ENCODE peak calls at places on chromosomes 13 and 19, in nine cellular contexts. O is BE2C, F is progenitor cell of endocrine pancreas, I is heart right ventricle, R is GM12865, A is cardiac fibroblast, K is neural crest cell, U is nephron progenitor cell, N is WTC11. E is an unnamed sample.

GRCh38 chr13:111489301-111489700 is 168.9 kb downstream of the TEX29 start:
- DNase-seq in R (no peak), A (no peak), U (no peak), N (no peak), K (no peak), F (no peak), O (no peak), I (no peak), E (no peak)

GRCh38 chr19:58034476-58034790 is 608 bp downstream of the ZSCAN1 start:
- DNase-seq in U (no peak), F (no peak), R (no peak), O (no peak), A (no peak), N (peak), K (no peak), I (no peak), E (no peak)

GRCh38 chr19:33192010-33192409 is 2.1 kb upstream of the LRP3 start:
- DNase-seq in U (peak), F (no peak), I (no peak), O (no peak), N (peak), A (no peak), R (no peak), K (no peak), E (no peak)

GRCh38 chr13:45439781-45440462 is 21.7 kb upstream of the SLC25A30 start:
- DNase-seq in U (no peak), A (peak), R (no peak), O (no peak), F (no peak), N (no peak), K (no peak), I (no peak), E (no peak)

GRCh38 chr13:78732445-78733017 is 73.6 kb upstream of the OBI1 start:
- DNase-seq in K (no peak), O (no peak), F (no peak), I (no peak), R (no peak), U (no peak), A (no peak), N (no peak), E (no peak)

GRCh38 chr13:114130708-114131580 is 1.5 kb downstream of the RASA3 start:
- DNase-seq in R (peak), U (peak), I (peak), N (no peak), O (peak), K (no peak), A (peak), F (no peak), E (peak)

GRCh38 chr13:110600261-110600819 is 15.0 kb upstream of the NAXD start:
- DNase-seq in F (no peak), O (no peak), A (no peak), N (no peak), U (no peak), I (no peak), R (no peak), K (no peak), E (no peak)

GRCh38 chr19:44809856-44810554 is 1.1 kb downstream of the BCAM start:
- DNase-seq in U (peak), O (no peak), F (no peak), K (no peak), R (no peak), A (no peak), I (no peak), N (no peak), E (peak)

GRCh38 chr13:43298799-43299198 is 275.4 kb downstream of the DNAJC15 start:
- DNase-seq in N (no peak), K (no peak), F (no peak), O (no peak), U (no peak), R (no peak), I (no peak), A (no peak), E (peak)

GRCh38 chr13:21672811-21673591 is 2.1 kb downstream of the FGF9 start:
- DNase-seq in R (no peak), I (no peak), F (no peak), A (no peak), O (no peak), N (no peak), K (no peak), U (peak), E (no peak)

GRCh38 chr19:7904074-7905020 is 670 bp downstream of the MAP2K7 start:
- DNase-seq in O (peak), R (peak), F (no peak), U (peak), A (no peak), N (no peak), I (no peak), K (no peak), E (peak)

GRCh38 chr13:30927595-30927994 is 4.9 kb upstream of the TEX26 start:
- DNase-seq in A (peak), O (no peak), R (no peak), U (no peak), K (no peak), I (no peak), F (no peak), N (no peak), E (no peak)

GRCh38 chr19:33134571-33135041 is 2.7 kb downstream of the WDR88 start:
- DNase-seq in F (no peak), N (peak), I (no peak), K (no peak), O (no peak), R (no peak), A (no peak), U (peak), E (no peak)

GRCh38 chr19:1107655-1108261 is 4.0 kb downstream of the GPX4 start:
- DNase-seq in R (no peak), O (no peak), U (no peak), F (no peak), I (no peak), A (no peak), K (no peak), N (no peak), E (no peak)

GRCh38 chr13:107534548-107534947 is 680.8 kb downstream of the LIG4 start:
- DNase-seq in N (no peak), K (no peak), I (no peak), U (no peak), A (no peak), R (no peak), O (no peak), F (no peak), E (no peak)

GRCh38 chr19:13931582-13932378 is 6.4 kb downstream of the PODNL1 start:
- DNase-seq in U (no peak), K (no peak), F (no peak), N (no peak), A (no peak), I (no peak), R (no peak), O (no peak), E (no peak)

GRCh38 chr19:4598712-4599111 is 39.2 kb upstream of the SEMA6B start:
- DNase-seq in N (no peak), K (no peak), A (no peak), O (no peak), R (no peak), F (no peak), I (no peak), U (peak), E (no peak)

GRCh38 chr19:4550479-4551050 is 8.9 kb downstream of the SEMA6B start:
- DNase-seq in K (no peak), U (no peak), O (no peak), I (no peak), R (no peak), A (no peak), F (no peak), N (no peak), E (no peak)

GRCh38 chr13:21837841-21838551 is 167.1 kb downstream of the FGF9 start:
- DNase-seq in I (no peak), F (no peak), U (no peak), O (no peak), N (no peak), R (no peak), K (no peak), A (no peak), E (no peak)

GRCh38 chr13:53069800-53070199 is 41.2 kb downstream of the OLFM4 start:
- DNase-seq in N (no peak), O (no peak), I (no peak), K (no peak), U (no peak), A (no peak), F (no peak), R (no peak), E (no peak)

GRCh38 chr19:38478273-38478971 is 44.9 kb downstream of the RYR1 start:
- DNase-seq in O (peak), I (no peak), K (peak), U (no peak), N (peak), R (peak), F (no peak), A (peak), E (peak)

GRCh38 chr13:37014609-37015008 is 14.0 kb downstream of the EXOSC8 start:
- DNase-seq in O (no peak), U (no peak), N (no peak), K (no peak), R (no peak), I (no peak), A (no peak), F (no peak), E (no peak)

GRCh38 chr19:45863840-45864628 is at the start of gene FOXA3:
- DNase-seq in U (peak), I (no peak), A (peak), N (peak), O (peak), R (peak), F (peak), K (no peak), E (no peak)

GRCh38 chr19:48858984-48859710 is 9.3 kb downstream of the PLEKHA4 start:
- DNase-seq in U (no peak), I (no peak), A (no peak), K (no peak), F (no peak), N (peak), R (peak), O (no peak), E (no peak)

GRCh38 chr19:934865-935422 is 9.1 kb downstream of the ARID3A start:
- DNase-seq in U (no peak), A (peak), O (peak), N (no peak), K (no peak), I (peak), R (no peak), F (no peak), E (no peak)

GRCh38 chr19:628168-628567 is 5.2 kb downstream of the POLRMT start:
- DNase-seq in R (no peak), A (no peak), U (peak), N (peak), O (no peak), F (no peak), K (no peak), I (no peak), E (no peak)

GRCh38 chr13:74930402-74931165 is 551.4 kb downstream of the TBC1D4 start:
- DNase-seq in U (no peak), R (no peak), N (no peak), F (no peak), I (no peak), A (peak), K (no peak), O (no peak), E (peak)

GRCh38 chr19:19539738-19540703 is 2.0 kb downstream of the CILP2 start:
- DNase-seq in K (no peak), A (peak), N (peak), F (no peak), I (peak), O (peak), R (peak), U (peak), E (peak)
- TF ChIP-seq CTCF in K (no peak), A (no peak), N (no peak), F (no peak), I (no peak), O (no peak), R (no peak), U (no peak), E (no peak)

DNA sequence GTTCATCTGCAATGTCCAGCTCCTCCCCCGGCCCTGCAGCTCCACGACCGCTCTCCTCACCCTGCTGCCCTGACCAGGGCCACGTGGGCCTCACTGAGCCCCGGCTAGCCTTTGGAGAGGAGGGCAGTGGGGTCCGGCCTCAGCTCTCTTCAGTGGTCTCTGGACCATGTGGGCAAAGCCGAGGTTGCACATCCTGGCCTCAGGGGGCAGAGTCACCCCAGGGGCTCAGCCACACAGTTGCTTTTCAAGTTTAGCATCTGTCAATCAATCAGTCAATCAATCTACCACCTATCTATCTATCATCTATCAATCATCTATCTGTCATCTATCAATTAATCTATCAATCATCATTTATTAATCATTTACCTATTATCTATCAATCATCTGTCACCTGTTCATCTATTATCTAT is 3.0 kb upstream of the DIRAS1 start:
- DNase-seq in K (no peak), O (peak), F (no peak), R (no peak), U (peak), A (no peak), I (no peak), N (no peak), E (no peak)
- TF ChIP-seq CTCF in K (no peak), O (peak), F (peak), R (peak), U (no peak), A (no peak), I (no peak), N (no peak), E (no peak)

GRCh38 chr19:30669329-30670010 is 297.3 kb downstream of the ZNF536 start:
- DNase-seq in N (peak), R (peak), U (peak), A (peak), I (peak), O (peak), K (peak), F (peak), E (peak)
- TF ChIP-seq CTCF in N (peak), R (peak), U (peak), A (peak), I (peak), O (peak), K (peak), F (peak), E (peak)

GRCh38 chr13:91308299-91308698 is 39.2 kb upstream of the MIR17HG start:
- DNase-seq in N (no peak), R (peak), U (no peak), I (no peak), A (no peak), K (no peak), F (no peak), O (no peak), E (no peak)
- TF ChIP-seq CTCF in N (no peak), R (peak), U (no peak), I (no peak), A (no peak), K (peak), F (no peak), O (no peak), E (no peak)

DNA sequence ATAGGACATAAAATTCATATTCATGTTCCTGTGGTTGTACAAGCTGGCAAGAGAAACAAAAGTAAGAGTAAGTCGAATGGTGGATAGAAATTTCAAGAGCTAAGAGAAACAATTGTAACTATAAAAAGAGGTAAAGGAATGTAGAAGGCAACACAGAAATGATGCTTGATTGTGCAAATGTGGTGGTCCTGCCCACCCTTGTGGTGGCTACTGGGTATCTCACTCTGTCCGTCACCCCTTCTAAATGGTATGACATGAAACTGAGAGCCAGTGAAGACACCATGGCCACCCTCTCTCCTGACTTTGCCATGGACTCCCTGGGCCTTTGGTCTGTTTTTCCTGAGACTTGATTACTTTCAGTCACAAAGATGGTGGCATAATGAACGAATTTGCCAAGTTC is 925.9 kb upstream of the SLITRK6 start:
- DNase-seq in N (peak), R (no peak), F (no peak), A (no peak), K (no peak), U (peak), O (no peak), I (no peak), E (no peak)
- TF ChIP-seq CTCF in N (peak), R (no peak), F (peak), A (no peak), K (no peak), U (peak), O (peak), I (no peak), E (no peak)

DNA sequence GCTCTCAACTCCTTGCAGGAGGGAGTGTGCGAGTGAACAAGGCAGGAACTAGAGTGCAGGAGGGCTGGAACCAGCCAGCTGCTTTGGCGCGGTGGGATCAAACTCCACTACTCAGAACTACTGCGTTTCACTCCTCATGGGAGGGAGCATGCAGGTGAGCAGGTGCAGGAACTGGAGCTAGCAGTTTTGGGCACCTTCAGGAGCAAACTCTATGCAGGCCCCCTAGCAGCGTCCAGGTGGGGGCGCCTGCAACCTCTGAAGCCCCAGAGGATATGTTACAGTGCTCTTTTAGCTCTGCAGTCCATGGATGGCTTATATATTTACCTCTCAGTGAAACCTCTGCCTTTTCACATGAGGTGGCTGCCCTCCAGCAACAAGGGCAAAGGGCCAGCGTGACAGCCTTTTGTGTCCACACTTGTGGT is 1303.4 kb downstream of the PCDH9 start:
- DNase-seq in A (no peak), O (peak), F (no peak), U (peak), I (peak), K (no peak), R (no peak), N (peak), E (no peak)
- TF ChIP-seq CTCF in A (peak), O (peak), F (peak), U (peak), I (peak), K (peak), R (no peak), N (no peak), E (no peak)

DNA sequence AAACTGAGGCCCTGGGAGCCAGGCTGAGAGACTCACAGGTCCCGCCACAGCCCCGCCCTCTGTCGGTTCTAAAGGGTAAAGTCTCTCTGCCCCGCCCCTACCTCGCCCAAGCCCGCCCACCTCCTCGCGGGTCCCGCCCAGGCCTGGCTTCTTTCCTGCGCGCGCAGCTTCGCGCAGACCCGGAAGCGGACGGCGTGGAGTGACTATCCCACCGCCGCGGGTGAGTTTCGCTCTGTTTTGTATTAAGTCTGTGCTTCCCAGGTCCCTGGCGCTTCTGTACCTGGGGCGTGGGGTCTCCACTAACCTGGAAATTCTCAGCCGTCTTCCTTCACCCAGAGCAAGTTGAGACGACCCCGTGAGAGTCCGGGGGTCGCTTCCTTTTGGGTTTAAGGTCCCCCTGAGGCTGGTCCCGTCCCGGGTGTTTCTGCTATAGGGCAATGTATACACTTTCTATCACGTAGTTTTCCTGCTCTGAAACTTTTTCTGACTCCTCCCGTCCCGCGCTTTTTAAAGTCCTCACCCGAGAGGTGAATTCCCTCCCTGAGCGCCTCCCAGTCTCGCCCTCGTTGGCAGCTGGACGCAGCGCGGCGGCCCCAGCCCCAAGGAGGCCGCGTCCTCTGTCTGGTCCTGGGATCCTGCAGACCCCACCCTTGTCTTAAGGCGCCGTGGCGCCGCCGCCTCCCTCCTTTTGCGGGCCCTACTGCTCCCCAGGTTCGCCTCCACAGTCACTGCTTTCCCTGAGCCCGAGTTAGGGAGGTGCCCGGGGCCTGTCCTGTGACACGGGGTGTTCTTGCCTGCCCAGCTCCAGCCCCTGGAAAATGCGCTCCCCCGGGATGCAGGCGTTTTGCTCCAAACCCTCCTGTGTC is at the start of gene ZNF765:
- DNase-seq in U (peak), K (peak), I (peak), R (peak), A (peak), N (peak), F (peak), O (peak), E (peak)
- TF ChIP-seq CTCF in U (peak), K (peak), I (peak), R (peak), A (peak), N (peak), F (peak), O (peak), E (peak)

DNA sequence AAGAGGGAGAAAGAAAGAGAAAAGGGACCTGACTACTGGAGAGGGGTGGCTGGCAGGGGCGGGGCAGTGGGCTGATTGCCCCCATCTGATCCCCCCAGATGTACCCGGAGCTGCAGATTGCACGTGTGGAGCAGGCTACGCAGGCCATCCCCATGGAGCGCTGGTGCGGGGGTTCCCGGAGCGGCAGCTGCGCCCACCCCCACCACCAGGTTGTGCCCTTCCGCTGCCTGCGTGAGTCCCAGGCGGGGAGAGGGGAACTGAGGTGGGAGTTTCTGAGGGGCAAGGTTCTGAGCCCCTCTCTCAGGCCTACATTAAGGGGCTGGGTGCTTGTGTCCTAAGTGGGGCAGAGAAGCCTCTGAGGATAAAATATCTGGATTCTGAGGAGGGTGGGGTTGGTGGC is 2.4 kb downstream of the APLP1 start:
- DNase-seq in U (no peak), F (no peak), A (no peak), O (no peak), R (no peak), K (no peak), I (no peak), N (peak), E (no peak)
- TF ChIP-seq CTCF in U (no peak), F (no peak), A (no peak), O (no peak), R (no peak), K (no peak), I (no peak), N (no peak), E (no peak)

GRCh38 chr19:11345122-11345752 is 831 bp downstream of the TMEM205 start:
- DNase-seq in F (no peak), O (no peak), I (no peak), K (no peak), U (no peak), A (no peak), N (no peak), R (peak), E (no peak)
- TF ChIP-seq CTCF in F (no peak), O (no peak), I (no peak), K (no peak), U (no peak), A (no peak), N (no peak), R (no peak), E (no peak)

DNA sequence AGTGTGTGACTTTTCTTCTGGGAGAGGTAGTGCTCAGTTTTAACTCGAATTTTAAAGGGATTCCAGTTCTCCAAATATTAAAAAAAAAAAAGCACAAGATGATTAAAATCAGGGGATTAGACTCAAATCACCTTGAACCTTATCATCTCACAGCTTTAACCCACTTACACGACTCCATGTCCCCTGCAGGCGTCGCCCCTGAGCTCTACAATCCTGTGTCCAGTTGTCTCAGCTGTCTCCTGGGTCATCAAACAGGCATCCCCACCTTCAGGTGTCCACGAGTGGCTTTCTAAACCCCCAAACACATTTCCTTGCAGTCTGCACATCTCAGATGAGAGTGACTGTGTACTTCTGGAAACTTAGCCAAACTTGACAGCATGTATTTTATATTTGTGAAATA is 14.1 kb downstream of the ZNF808 start:
- DNase-seq in I (no peak), N (no peak), F (no peak), R (no peak), O (no peak), K (no peak), U (no peak), A (no peak), E (no peak)
- TF ChIP-seq CTCF in I (no peak), N (no peak), F (no peak), R (no peak), O (no peak), K (no peak), U (no peak), A (no peak), E (no peak)

E was measured in RWPE1.